ENCODE peak calls at places on chromosomes 11 and 22, in four cellular contexts. R is tibial artery, H is heart right ventricle, X is pancreas. D is an unnamed sample.

GRCh38 chr11:79461144-79461543 is 20.3 kb upstream of the TENM4 start:
- DNase-seq in R (no peak), H (no peak), X (no peak), D (no peak)

GRCh38 chr11:34208266-34209135 is 103.1 kb downstream of the NAT10 start:
- DNase-seq in R (no peak), H (no peak), X (no peak), D (no peak)

GRCh38 chr11:69102732-69103615 is 52.8 kb upstream of the SMIM38 start:
- DNase-seq in R (no peak), H (no peak), X (no peak), D (no peak)

GRCh38 chr11:114257621-114258558 is 38.3 kb upstream of the NNMT start:
- DNase-seq in R (peak), H (peak), X (no peak), D (peak)

GRCh38 chr22:22076937-22077703 is 94.5 kb upstream of the TOP3B start:
- DNase-seq in R (no peak), H (no peak), X (no peak), D (no peak)

GRCh38 chr22:43820671-43821305 is 8.7 kb upstream of the EFCAB6 start:
- DNase-seq in R (peak), H (no peak), X (no peak), D (no peak)

GRCh38 chr22:45235101-45235777 is 5.5 kb downstream of the KIAA0930 start:
- DNase-seq in R (no peak), H (peak), X (no peak), D (no peak)

GRCh38 chr22:30235687-30236170 is 10.8 kb downstream of the LIF start:
- DNase-seq in R (no peak), H (no peak), X (no peak), D (no peak)

GRCh38 chr22:24355574-24355973 is 71.8 kb upstream of the ADORA2A start:
- DNase-seq in R (no peak), H (no peak), X (no peak), D (no peak)

GRCh38 chr22:23184764-23185113 is 4.4 kb downstream of the BCR start:
- DNase-seq in R (no peak), H (no peak), X (no peak), D (no peak)

GRCh38 chr22:19846620-19847344 is 7.9 kb downstream of the GNB1L start:
- DNase-seq in R (no peak), H (no peak), X (no peak), D (no peak)

GRCh38 chr11:2074266-2074825 is 64.8 kb downstream of the IGF2 start:
- DNase-seq in R (no peak), H (no peak), X (no peak), D (no peak)

GRCh38 chr22:30038219-30038618 is 42.0 kb upstream of the HORMAD2 start:
- DNase-seq in R (no peak), H (no peak), X (no peak), D (no peak)

GRCh38 chr11:26704249-26704648 is 17.6 kb downstream of the SLC5A12 start:
- DNase-seq in R (no peak), H (no peak), X (no peak), D (no peak)

GRCh38 chr22:26585104-26585790 is 4.7 kb downstream of the TPST2 start:
- DNase-seq in R (peak), H (peak), X (no peak), D (peak)

GRCh38 chr11:108286956-108287355 is 64.1 kb downstream of the ATM start:
- DNase-seq in R (no peak), H (no peak), X (no peak), D (no peak)

GRCh38 chr11:114115406-114116054 is 56.0 kb downstream of the ZBTB16 start:
- DNase-seq in R (no peak), H (no peak), X (no peak), D (no peak)

GRCh38 chr11:99911116-99911515 is 776.0 kb upstream of the ARHGAP42 start:
- DNase-seq in R (no peak), H (no peak), X (no peak), D (no peak)

GRCh38 chr11:47330002-47330911 is 22.2 kb downstream of the MYBPC3 start:
- DNase-seq in R (no peak), H (peak), X (no peak), D (no peak)

GRCh38 chr11:36317992-36318391 is 21.9 kb downstream of the PRR5L start:
- DNase-seq in R (no peak), H (no peak), X (no peak), D (no peak)

GRCh38 chr11:129938764-129939163 is 43.4 kb upstream of the NFRKB start:
- DNase-seq in R (no peak), H (no peak), X (no peak), D (no peak)

GRCh38 chr11:111603633-111604130 is 1.4 kb downstream of the SIK2 start:
- DNase-seq in R (no peak), H (no peak), X (no peak), D (no peak)

GRCh38 chr11:613369-613968 is 2.3 kb downstream of the IRF7 start:
- DNase-seq in R (peak), H (peak), X (peak), D (peak)

GRCh38 chr11:27402450-27402849 is 39.4 kb upstream of the CCDC34 start:
- DNase-seq in R (no peak), H (no peak), X (no peak), D (no peak)

GRCh38 chr11:49995559-49995958 is 13.2 kb upstream of the OR4C12 start:
- DNase-seq in R (no peak), H (no peak), X (no peak), D (peak)

GRCh38 chr22:20565079-20565734 is 57.8 kb downstream of the MED15 start:
- DNase-seq in R (no peak), H (no peak), X (no peak), D (no peak)

GRCh38 chr11:11960687-11961086 is 47.7 kb downstream of the DKK3 start:
- DNase-seq in R (no peak), H (no peak), X (no peak), D (no peak)

GRCh38 chr11:68206211-68206610 is 6.9 kb downstream of the KMT5B start:
- DNase-seq in R (no peak), H (no peak), X (peak), D (no peak)

GRCh38 chr11:100830295-100830694 is 143.2 kb downstream of the ARHGAP42 start:
- DNase-seq in R (no peak), H (peak), X (no peak), D (no peak)

GRCh38 chr11:71342116-71342515 is 89.7 kb upstream of the SHANK2 start:
- DNase-seq in R (peak), H (no peak), X (no peak), D (no peak)

GRCh38 chr11:2138075-2138435 is 1.1 kb downstream of the IGF2 start:
- DNase-seq in R (no peak), H (peak), X (no peak), D (peak)

GRCh38 chr11:7869467-7869866 is 61.6 kb downstream of the OR10A6 start:
- DNase-seq in R (no peak), H (no peak), X (no peak), D (no peak)

GRCh38 chr11:2103666-2104523 is 35.3 kb downstream of the IGF2 start:
- DNase-seq in R (peak), H (no peak), X (peak), D (no peak)

GRCh38 chr22:32587449-32587848 is 112.8 kb downstream of the FBXO7 start:
- DNase-seq in R (no peak), H (peak), X (no peak), D (no peak)

GRCh38 chr11:10400856-10401255 is 54.2 kb upstream of the AMPD3 start:
- DNase-seq in R (no peak), H (no peak), X (no peak), D (no peak)

GRCh38 chr11:87430821-87431220 is 393.1 kb downstream of the TMEM135 start:
- DNase-seq in R (no peak), H (no peak), X (no peak), D (no peak)
- TF ChIP-seq CTCF in R (no peak), H (no peak), X (no peak), D (no peak)

DNA sequence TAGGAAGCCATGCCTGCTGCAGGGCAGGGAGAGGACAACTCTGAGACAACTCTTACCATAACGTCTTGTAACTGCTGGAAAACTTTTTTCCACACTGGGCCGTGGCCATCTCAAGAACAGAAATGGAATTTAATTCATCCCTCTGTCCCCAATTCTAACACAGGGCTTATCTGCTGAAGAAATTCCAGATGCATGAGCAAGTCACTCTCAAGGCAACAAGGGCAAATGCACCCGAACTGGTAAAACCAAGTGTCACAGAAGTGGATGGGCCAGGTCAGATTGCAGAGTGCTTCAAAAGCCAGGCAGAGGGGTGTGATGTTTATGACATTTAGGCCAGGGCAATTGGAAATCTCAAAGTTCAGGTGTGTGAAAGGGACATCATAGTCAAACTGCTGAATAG is 7.4 kb downstream of the SMPD1 start:
- DNase-seq in R (peak), H (no peak), X (no peak), D (no peak)
- H3K27ac ChIP-seq in R (peak), H (no peak), X (no peak), D (no peak)

GRCh38 chr11:65932558-65932919 is 12.7 kb upstream of the TSGA10IP start:
- DNase-seq in R (no peak), H (no peak), X (no peak), D (no peak)
- TF ChIP-seq CTCF in R (no peak), H (no peak), X (no peak), D (no peak)

GRCh38 chr11:102390667-102391449 is 43.8 kb downstream of the BIRC2 start:
- DNase-seq in R (peak), H (peak), X (peak), D (peak)

GRCh38 chr11:102386376-102386775 is 39.4 kb downstream of the BIRC2 start:
- DNase-seq in R (no peak), H (no peak), X (no peak), D (no peak)

GRCh38 chr11:102391549-102392237 is 44.7 kb downstream of the BIRC2 start:
- DNase-seq in R (no peak), H (no peak), X (no peak), D (no peak)

GRCh38 chr11:102387056-102387781 is 40.2 kb downstream of the BIRC2 start:
- DNase-seq in R (no peak), H (no peak), X (no peak), D (no peak)

DNA sequence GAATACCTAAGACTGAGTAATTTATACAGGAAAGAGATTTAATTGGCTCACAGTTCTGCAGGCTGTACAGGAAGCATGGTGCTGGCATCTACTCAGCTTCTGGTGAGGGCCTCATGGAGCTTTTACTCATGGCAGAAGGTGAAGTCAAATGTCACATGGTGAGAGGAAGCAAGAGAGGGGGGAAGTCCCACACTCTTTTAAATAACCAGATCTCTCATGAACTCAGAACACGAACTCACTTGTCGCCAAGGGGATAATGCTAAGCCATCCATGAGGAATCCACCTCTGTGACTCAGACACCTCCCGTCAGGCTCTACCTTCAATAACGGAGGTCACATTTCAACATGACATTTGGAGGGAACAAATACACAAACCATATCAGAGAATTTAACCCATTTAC is 42.2 kb downstream of the BIRC2 start:
- DNase-seq in R (no peak), H (no peak), X (no peak), D (no peak)
- H3K27ac ChIP-seq in R (no peak), H (no peak), X (no peak), D (no peak)

GRCh38 chr22:41957941-41958556 is 6.1 kb downstream of the SMIM45 start:
- DNase-seq in R (no peak), H (no peak), X (no peak), D (no peak)
- TF ChIP-seq CTCF in R (no peak), H (peak), X (no peak), D (no peak)

D was measured in right lobe of liver.